ENCODE peak calls at places on chromosomes 2 and 18, in ten cellular contexts. C is heart left ventricle, N is K562, Q is uterus, I is right lobe of liver, J is tibial nerve, V is suprapubic skin, P is adrenal gland, O is A549, B is IMR-90. W is an unnamed sample.

GRCh38 chr18:47422524-47422923 is 171.1 kb upstream of the SKOR2 start:
- DNase-seq in C (no peak), N (peak; percentile 62), Q (no peak), I (no peak), J (no peak), V (no peak), P (no peak), O (no peak), B (no peak), W (no peak)

GRCh38 chr2:101387151-101387807 is at the start of gene CREG2:
- DNase-seq in C (peak; percentile 61), N (peak; percentile 19), Q (no peak), I (peak; percentile 79), J (no peak), V (peak; percentile 70), P (peak; percentile 74), O (peak; percentile 65), B (peak; percentile 55), W (peak; percentile 23)

GRCh38 chr18:3340015-3340681 is 78.2 kb downstream of the MYL12B start:
- DNase-seq in C (no peak), N (peak; percentile 37), Q (no peak), I (no peak), J (no peak), V (no peak), P (no peak), O (no peak), B (peak; percentile 56), W (no peak)

GRCh38 chr2:9846554-9846953 is 3.3 kb downstream of the TAF1B start:
- DNase-seq in C (no peak), N (no peak), Q (no peak), I (no peak), J (no peak), V (no peak), P (no peak), O (no peak), B (peak; percentile 71), W (no peak)

GRCh38 chr2:177598321-177598922 is 205.8 kb downstream of the AGPS start:
- DNase-seq in C (peak; percentile 54), N (no peak), Q (peak; percentile 43), I (no peak), J (peak; percentile 32), V (no peak), P (no peak), O (no peak), B (peak; percentile 23), W (no peak)

GRCh38 chr18:61589724-61590065 is 256.5 kb downstream of the CDH20 start:
- DNase-seq in C (no peak), N (no peak), Q (peak; percentile 50), I (no peak), J (no peak), V (no peak), P (no peak), O (no peak), B (peak; percentile 86), W (no peak)

GRCh38 chr2:65396348-65397026 is 35.9 kb downstream of the SPRED2 start:
- DNase-seq in C (no peak), N (no peak), Q (no peak), I (no peak), J (no peak), V (no peak), P (no peak), O (peak; percentile 46), B (peak; percentile 57), W (no peak)

GRCh38 chr2:70985283-70985688 is 6.9 kb downstream of the ANKRD53 start:
- DNase-seq in C (no peak), N (no peak), Q (no peak), I (no peak), J (no peak), V (peak; percentile 47), P (peak; percentile 11), O (no peak), B (no peak), W (no peak)

GRCh38 chr2:238100049-238100820 is at the start of gene ESPNL:
- DNase-seq in C (no peak), N (peak; percentile 33), Q (no peak), I (peak; percentile 53), J (no peak), V (peak; percentile 55), P (no peak), O (no peak), B (no peak), W (peak; percentile 47)

GRCh38 chr2:12202301-12202700 is 455.9 kb downstream of the LPIN1 start:
- DNase-seq in C (no peak), N (no peak), Q (no peak), I (no peak), J (no peak), V (no peak), P (no peak), O (no peak), B (peak; percentile 47), W (no peak)

GRCh38 chr2:109736177-109736827 is 57.8 kb upstream of the RGPD5 start:
- DNase-seq in C (peak; percentile 39), N (no peak), Q (peak; percentile 68), I (no peak), J (peak; percentile 82), V (no peak), P (peak; percentile 50), O (peak; percentile 17), B (peak; percentile 65), W (peak; percentile 32)

GRCh38 chr18:48072428-48073204 is 142.2 kb upstream of the SMAD2 start:
- DNase-seq in C (peak; percentile 48), N (no peak), Q (no peak), I (no peak), J (peak; percentile 21), V (no peak), P (peak; percentile 49), O (no peak), B (no peak), W (no peak)

GRCh38 chr18:22900558-22901183 is 32.5 kb upstream of the RBBP8 start:
- DNase-seq in C (peak; percentile 16), N (no peak), Q (no peak), I (peak; percentile 76), J (no peak), V (no peak), P (no peak), O (no peak), B (peak; percentile 3), W (no peak)

GRCh38 chr18:73848656-73849055 is 299.0 kb downstream of the FBXO15 start:
- DNase-seq in C (no peak), N (no peak), Q (no peak), I (no peak), J (no peak), V (no peak), P (no peak), O (no peak), B (peak; percentile 88), W (no peak)

GRCh38 chr2:233062946-233063268 is 2.8 kb downstream of the INPP5D start:
- DNase-seq in C (no peak), N (no peak), Q (no peak), I (peak; percentile 42), J (no peak), V (no peak), P (no peak), O (no peak), B (no peak), W (no peak)

DNA sequence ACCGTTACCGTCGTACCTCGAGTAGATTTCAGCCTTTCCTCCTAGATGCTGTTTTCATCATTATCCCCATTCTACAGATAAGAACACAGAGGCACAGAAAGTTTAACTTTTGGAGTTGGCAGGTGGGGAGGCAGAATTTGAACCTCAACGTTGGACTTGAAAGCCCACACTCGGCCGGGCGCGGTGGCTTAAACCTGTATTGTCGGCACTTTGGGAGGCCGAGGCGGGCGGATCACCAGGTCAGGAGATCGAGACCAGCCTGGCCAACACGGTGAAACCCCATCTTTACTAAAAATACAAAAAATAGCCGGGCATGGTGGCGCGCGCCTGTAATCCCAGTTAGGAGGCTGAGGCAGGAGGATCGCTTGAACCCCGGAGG is 11.5 kb downstream of the CATIP start:
- DNase-seq in C (no peak), N (no peak), Q (no peak), I (peak; percentile 58), J (no peak), V (no peak), P (no peak), O (no peak), B (no peak), W (peak; percentile 47)
- H3K27ac ChIP-seq in C (peak overlapping the region; percentile 86), N (peak overlapping the region; percentile 89), Q (peak overlapping the region; percentile 95), I (peak overlapping the region; percentile 94), J (peak overlapping the region; percentile 91), V (peak overlapping the region; percentile 86), P (peak overlapping the region; percentile 94), O (peak overlapping the region; percentile 91), B (no peak overlapping the region), W (peak overlapping the region; percentile 88)

DNA sequence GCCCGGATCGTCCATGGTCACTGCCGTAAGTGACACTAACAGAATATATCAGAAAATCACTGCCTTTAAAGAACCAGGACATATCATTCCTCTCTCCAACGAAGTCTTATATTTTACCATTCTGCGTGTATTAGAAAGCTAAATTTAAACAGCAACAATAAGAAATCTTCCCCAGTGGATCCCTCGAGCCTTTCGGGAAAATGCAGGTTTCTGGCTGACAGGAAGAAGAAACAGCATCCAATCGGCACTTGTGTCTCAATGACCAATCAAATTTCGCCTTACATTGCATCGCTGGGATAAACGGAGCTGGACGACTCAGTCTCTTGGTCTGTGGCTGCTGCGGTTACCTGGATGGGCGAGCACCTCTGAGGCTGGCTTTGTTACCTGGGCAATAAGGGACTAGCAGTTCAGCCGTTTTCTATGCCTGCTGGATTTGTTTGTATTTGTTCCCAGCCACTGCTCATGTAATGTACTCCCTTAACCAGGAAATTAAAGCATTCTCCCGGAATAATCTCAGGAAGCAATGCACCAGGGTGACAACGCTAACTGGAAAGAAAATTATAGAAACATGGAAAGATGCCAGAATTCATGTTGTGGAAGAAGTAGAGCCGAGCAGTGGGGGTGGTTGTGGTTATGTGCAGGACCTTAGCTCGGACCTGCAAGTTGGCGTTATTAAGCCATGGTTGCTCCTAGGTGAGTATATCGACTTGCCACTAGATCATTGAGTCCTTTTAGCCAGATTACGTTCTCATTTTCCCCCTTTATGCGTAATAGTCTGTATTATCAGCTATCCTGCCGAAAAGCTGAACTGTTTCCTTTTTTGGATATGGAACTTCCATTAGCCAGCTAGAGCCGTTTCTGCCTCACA is at the start of gene DUSP19:
- DNase-seq in C (peak; percentile 86), N (peak; percentile 99), Q (peak; percentile 96), I (peak; percentile 70), J (peak; percentile 100), V (peak; percentile 93), P (peak; percentile 86), O (peak; percentile 86), B (peak; percentile 91), W (peak; percentile 97)
- TF ChIP-seq POLR2A in C (no peak), N (peak; percentile 93), Q (peak; percentile 88), I (peak; percentile 71), J (no peak), V (no peak), P (peak; percentile 67), O (peak; percentile 90), B (peak; percentile 46), W (peak; percentile 86)

DNA sequence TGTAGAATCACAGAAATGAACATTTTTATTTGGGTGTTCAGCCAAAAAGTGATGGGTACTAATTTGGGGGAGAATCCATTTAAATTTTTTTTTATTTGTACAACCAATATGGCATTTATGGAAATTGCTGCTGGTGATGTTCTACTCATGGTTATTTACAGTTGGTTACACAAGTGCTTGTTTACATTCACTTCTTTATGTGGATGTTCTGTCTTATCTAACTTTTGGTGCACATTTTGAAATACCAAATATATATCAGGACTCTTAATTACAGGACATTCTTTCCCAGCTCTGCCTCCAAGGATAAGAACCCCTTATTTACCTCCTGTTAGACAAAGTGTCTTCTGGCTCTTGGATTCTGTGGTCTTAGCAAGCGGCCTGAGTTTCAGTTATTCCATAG is 35.2 kb downstream of the NEMP2 start:
- DNase-seq in C (no peak), N (no peak), Q (no peak), I (no peak), J (no peak), V (no peak), P (no peak), O (no peak), B (no peak), W (no peak)
- H3K27ac ChIP-seq in C (no peak overlapping the region), N (no peak overlapping the region), Q (no peak overlapping the region), I (no peak overlapping the region), J (no peak overlapping the region), V (no peak overlapping the region), P (no peak overlapping the region), O (no peak overlapping the region), B (no peak overlapping the region), W (no peak overlapping the region)

GRCh38 chr2:64228126-64228678 is 84.0 kb upstream of the PELI1 start:
- DNase-seq in C (peak; percentile 87), N (peak; percentile 62), Q (peak; percentile 75), I (peak; percentile 92), J (peak; percentile 59), V (peak; percentile 81), P (peak; percentile 71), O (peak; percentile 79), B (peak; percentile 53), W (peak; percentile 85)
- TF ChIP-seq POLR2A in C (no peak), N (peak; percentile 62), Q (peak; percentile 75), I (peak; percentile 43), J (peak; percentile 36), V (no peak), P (peak; percentile 31), O (no peak), B (no peak), W (no peak)

W was measured in Peyer's patch.